ENCODE peak calls at places on chromosomes 3 and 15, in four cellular contexts. Q is activated CD8-positive, alpha-beta memory T cell treated with anti-CD3 and anti-CD28 coated beads for 48 hours; G is H9; O is GM12865. K is an unnamed sample.

GRCh38 chr3:128367726-128368125 is 99.0 kb downstream of the DNAJB8 start:
- DNase-seq in Q (no peak), G (peak; percentile 47), O (no peak), K (no peak)

GRCh38 chr15:85753261-85753660 is 41.5 kb downstream of the KLHL25 start:
- DNase-seq in Q (no peak), G (peak; percentile 8), O (no peak), K (no peak)

GRCh38 chr3:46865034-46865507 is 1.8 kb upstream of the MYL3 start:
- DNase-seq in Q (no peak), G (no peak), O (no peak), K (peak; percentile 68)

GRCh38 chr3:23450806-23451205 is 247.7 kb downstream of the UBE2E2 start:
- DNase-seq in Q (no peak), G (no peak), O (no peak), K (no peak)

GRCh38 chr3:160127308-160127707 is 97.9 kb upstream of the C3orf80 start:
- DNase-seq in Q (no peak), G (no peak), O (peak; percentile 71), K (no peak)

GRCh38 chr15:89198934-89199333 is 22.4 kb downstream of the RLBP1 start:
- DNase-seq in Q (no peak), G (no peak), O (no peak), K (no peak)

GRCh38 chr3:194682651-194683310 is 2.9 kb upstream of the FAM43A start:
- DNase-seq in Q (peak; percentile 28), G (peak; percentile 81), O (peak; percentile 89), K (peak; percentile 90)

GRCh38 chr3:170622369-170623159 is 36.7 kb upstream of the SLC7A14 start:
- DNase-seq in Q (no peak), G (no peak), O (peak; percentile 37), K (peak; percentile 80)

GRCh38 chr3:122005033-122005565 is 16.9 kb downstream of the ILDR1 start:
- DNase-seq in Q (no peak), G (peak; percentile 59), O (peak; percentile 88), K (no peak)

GRCh38 chr15:96353931-96354730 is 23.6 kb downstream of the NR2F2 start:
- DNase-seq in Q (no peak), G (peak; percentile 74), O (no peak), K (peak; percentile 61)

GRCh38 chr15:71115567-71116351 is 488 bp downstream of the THSD4 start:
- DNase-seq in Q (no peak), G (peak; percentile 50), O (peak; percentile 46), K (peak; percentile 65)

GRCh38 chr15:99509686-99510461 is 55.9 kb upstream of the MEF2A start:
- DNase-seq in Q (no peak), G (no peak), O (peak; percentile 49), K (no peak)

GRCh38 chr3:87227835-87228144 is 681 bp downstream of the CHMP2B start:
- DNase-seq in Q (no peak), G (no peak), O (no peak), K (no peak)

GRCh38 chr15:55742927-55743614 is at the start of gene PRTG:
- DNase-seq in Q (no peak), G (peak; percentile 76), O (peak; percentile 20), K (peak; percentile 84)

GRCh38 chr3:53225651-53226050 is 30.2 kb downstream of the TKT start:
- DNase-seq in Q (no peak), G (no peak), O (no peak), K (no peak)

GRCh38 chr15:70559223-70559823 is 204.0 kb downstream of the UACA start:
- DNase-seq in Q (no peak), G (peak; percentile 18), O (peak; percentile 20), K (peak; percentile 34)

GRCh38 chr15:99106417-99107220 is 1.7 kb downstream of the SYNM start:
- DNase-seq in Q (no peak), G (no peak), O (no peak), K (no peak)

GRCh38 chr3:123457841-123458240 is 9.0 kb upstream of the ADCY5 start:
- DNase-seq in Q (no peak), G (peak; percentile 60), O (no peak), K (no peak)

GRCh38 chr15:63056843-63057242 is 14.3 kb downstream of the TPM1 start:
- DNase-seq in Q (no peak), G (no peak), O (no peak), K (no peak)

GRCh38 chr3:40313975-40314860 is 4.7 kb downstream of the EIF1B start:
- DNase-seq in Q (no peak), G (no peak), O (no peak), K (peak; percentile 53)

K was measured in hepatocyte.